ENCODE peak calls at places on chromosome 19, in nine cellular contexts. M is uterus; X is myocyte; P is stimulated activated CD4-positive, alpha-beta T cell treated with anti-CD3 and anti-CD28 coated beads, TNF-alpha, amount 100 ng/mL, for 48 hours; J is activated CD4-positive, CD25-positive, alpha-beta regulatory T cell; B is fibroblast of lung; A is lower leg skin; K is CD4-positive, alpha-beta memory T cell; O is activated CD4-positive, alpha-beta T cell treated with anti-CD3 and anti-CD28 coated beads, Interleukin-2, amount 10 ng/mL, durations not matched to agents 24 days and 14 days. D is an unnamed sample.

GRCh38 chr19:52637718-52638585 is at the start of gene ZNF83:
- DNase-seq in P (peak; percentile 83), A (peak; percentile 97), B (peak; percentile 93), K (peak; percentile 92), M (peak; percentile 99), O (peak; percentile 98), X (peak; percentile 91), J (peak; percentile 85), D (peak; percentile 89)

GRCh38 chr19:40217921-40218890 is at the start of gene TTC9B:
- DNase-seq in A (no peak), K (peak; percentile 50), M (no peak), X (peak; percentile 19), J (no peak), P (no peak), O (peak; percentile 89), B (no peak), D (no peak)

GRCh38 chr19:40216777-40217026 is 1.5 kb downstream of the TTC9B start:
- DNase-seq in J (no peak), B (no peak), M (no peak), K (no peak), O (no peak), X (no peak), P (no peak), A (no peak), D (no peak)

GRCh38 chr19:46861691-46862503 is 1.1 kb downstream of the ARHGAP35 start:
- DNase-seq in M (peak; percentile 25), B (no peak), X (no peak), O (peak; percentile 70), K (no peak), J (no peak), A (no peak), P (no peak), D (no peak)

GRCh38 chr19:54576411-54576976 is 2.9 kb downstream of the LILRA2 start:
- DNase-seq in J (no peak), X (no peak), O (no peak), M (no peak), A (no peak), P (no peak), B (no peak), K (no peak), D (no peak)

GRCh38 chr19:10195199-10195519 is 406 bp upstream of the DNMT1 start:
- DNase-seq in B (no peak), K (no peak), J (no peak), M (no peak), X (no peak), A (no peak), O (no peak), P (no peak), D (no peak)

GRCh38 chr19:45402469-45403070 is 2.3 kb downstream of the PPP1R13L start:
- DNase-seq in K (no peak), O (peak; percentile 74), B (no peak), X (peak; percentile 41), M (no peak), A (peak; percentile 53), J (no peak), P (no peak), D (no peak)

GRCh38 chr19:13100031-13100588 is 2.5 kb downstream of the LYL1 start:
- DNase-seq in O (peak; percentile 92), M (peak; percentile 26), P (peak; percentile 45), X (no peak), J (peak; percentile 49), B (no peak), K (peak; percentile 51), A (no peak), D (peak; percentile 71)

GRCh38 chr19:1472227-1473055 is 6.6 kb downstream of the C19orf25 start:
- DNase-seq in J (no peak), P (no peak), A (no peak), X (no peak), O (no peak), K (no peak), B (no peak), M (no peak), D (no peak)

GRCh38 chr19:4889034-4889825 is 13.5 kb downstream of the ARRDC5 start:
- DNase-seq in B (no peak), A (no peak), M (no peak), P (no peak), K (no peak), J (no peak), X (no peak), O (no peak), D (no peak)

GRCh38 chr19:55133639-55134444 is 15.2 kb downstream of the TNNT1 start:
- DNase-seq in P (no peak), B (no peak), O (no peak), A (no peak), K (no peak), J (no peak), X (no peak), M (no peak), D (no peak)

GRCh38 chr19:54164369-54165068 is 5.0 kb upstream of the LENG1 start:
- DNase-seq in M (peak; percentile 61), J (peak; percentile 34), X (no peak), A (no peak), K (peak; percentile 38), O (peak; percentile 96), P (peak; percentile 39), B (peak; percentile 49), D (no peak)

GRCh38 chr19:49210108-49210900 is 52.7 kb downstream of the TRPM4 start:
- DNase-seq in B (peak; percentile 49), M (peak; percentile 47), A (no peak), K (peak; percentile 18), J (no peak), O (peak; percentile 83), X (no peak), P (no peak), D (no peak)

GRCh38 chr19:18764591-18765051 is 26.5 kb downstream of the COMP start:
- DNase-seq in P (no peak), X (peak; percentile 79), B (no peak), O (no peak), J (no peak), K (no peak), A (no peak), M (no peak), D (no peak)

GRCh38 chr19:50461066-50461875 is 15.0 kb upstream of the EMC10 start:
- DNase-seq in K (peak; percentile 46), P (peak; percentile 24), O (peak; percentile 90), X (peak; percentile 79), M (no peak), B (peak; percentile 67), J (peak; percentile 30), A (peak; percentile 33), D (peak; percentile 85)

GRCh38 chr19:33467851-33468250 is 53.7 kb downstream of the PEPD start:
- DNase-seq in A (no peak), K (no peak), X (no peak), J (no peak), B (no peak), M (no peak), O (no peak), P (no peak), D (no peak)

GRCh38 chr19:47356900-47357299 is 7.8 kb downstream of the DHX34 start:
- DNase-seq in X (no peak), K (no peak), P (no peak), M (no peak), O (no peak), B (no peak), J (no peak), A (no peak), D (no peak)

GRCh38 chr19:51333836-51334460 is 8.0 kb downstream of the VSIG10L start:
- DNase-seq in A (no peak), J (no peak), X (no peak), O (no peak), K (no peak), B (no peak), P (no peak), M (no peak), D (no peak)

GRCh38 chr19:54252845-54253244 is 4.2 kb downstream of the LILRB5 start:
- DNase-seq in J (no peak), M (no peak), K (no peak), A (no peak), B (no peak), O (no peak), P (no peak), X (no peak), D (no peak)